ENCODE peak calls at places on chromosomes 3 and 15, in four cellular contexts. One of them, this sample, is unnamed.
A peak's percentile ranks its signal among the peaks of the same experiment; 100 is the strongest.

GRCh38 chr3:189824629-189825312 is 193.6 kb downstream of the TP63 start:
- DNase-seq in activated CD8-positive, alpha-beta memory T cell treated with anti-CD3 and anti-CD28 coated beads for 24 hours: no peak
- DNase-seq in EH: peak; percentile 79
- DNase-seq in stomach: no peak
- DNase-seq in this sample: no peak

GRCh38 chr3:169348981-169349942 is 314.2 kb downstream of the MECOM start:
- DNase-seq in activated CD8-positive, alpha-beta memory T cell treated with anti-CD3 and anti-CD28 coated beads for 24 hours: no peak
- DNase-seq in stomach: no peak
- DNase-seq in EH: no peak
- DNase-seq in this sample: no peak

GRCh38 chr3:53422954-53423708 is 71.3 kb upstream of the CACNA1D start:
- DNase-seq in stomach: no peak
- DNase-seq in EH: no peak
- DNase-seq in activated CD8-positive, alpha-beta memory T cell treated with anti-CD3 and anti-CD28 coated beads for 24 hours: no peak
- DNase-seq in this sample: no peak

GRCh38 chr3:99948467-99949089 is 130.9 kb downstream of the CMSS1 start:
- DNase-seq in activated CD8-positive, alpha-beta memory T cell treated with anti-CD3 and anti-CD28 coated beads for 24 hours: no peak
- DNase-seq in EH: no peak
- DNase-seq in stomach: no peak
- DNase-seq in this sample: no peak

GRCh38 chr15:67149859-67150824 is 84.7 kb downstream of the SMAD3 start:
- DNase-seq in EH: peak; percentile 100
- DNase-seq in stomach: peak; percentile 62
- DNase-seq in activated CD8-positive, alpha-beta memory T cell treated with anti-CD3 and anti-CD28 coated beads for 24 hours: peak; percentile 80
- DNase-seq in this sample: no peak

GRCh38 chr15:98728107-98728810 is 79.9 kb downstream of the IGF1R start:
- DNase-seq in stomach: no peak
- DNase-seq in EH: no peak
- DNase-seq in activated CD8-positive, alpha-beta memory T cell treated with anti-CD3 and anti-CD28 coated beads for 24 hours: no peak
- DNase-seq in this sample: no peak

GRCh38 chr3:51997935-51998596 is 2.4 kb upstream of the RPL29 start:
- DNase-seq in stomach: no peak
- DNase-seq in activated CD8-positive, alpha-beta memory T cell treated with anti-CD3 and anti-CD28 coated beads for 24 hours: no peak
- DNase-seq in EH: no peak
- DNase-seq in this sample: no peak

GRCh38 chr15:67107014-67107812 is 41.8 kb downstream of the SMAD3 start:
- DNase-seq in EH: peak; percentile 100
- DNase-seq in activated CD8-positive, alpha-beta memory T cell treated with anti-CD3 and anti-CD28 coated beads for 24 hours: no peak
- DNase-seq in stomach: peak; percentile 82
- DNase-seq in this sample: no peak

GRCh38 chr3:29373016-29373690 is 92.3 kb downstream of the RBMS3 start:
- DNase-seq in activated CD8-positive, alpha-beta memory T cell treated with anti-CD3 and anti-CD28 coated beads for 24 hours: no peak
- DNase-seq in EH: peak; percentile 85
- DNase-seq in stomach: no peak
- DNase-seq in this sample: no peak

GRCh38 chr15:55218068-55218467 is 21.3 kb upstream of the RSL24D1 start:
- DNase-seq in EH: no peak
- DNase-seq in activated CD8-positive, alpha-beta memory T cell treated with anti-CD3 and anti-CD28 coated beads for 24 hours: no peak
- DNase-seq in stomach: no peak
- DNase-seq in this sample: no peak

GRCh38 chr3:105354429-105354828 is 12.3 kb upstream of the ALCAM start:
- DNase-seq in activated CD8-positive, alpha-beta memory T cell treated with anti-CD3 and anti-CD28 coated beads for 24 hours: no peak
- DNase-seq in EH: peak; percentile 62
- DNase-seq in stomach: no peak
- DNase-seq in this sample: no peak

GRCh38 chr3:141370065-141370533 is 1.8 kb downstream of the ZBTB38 start:
- DNase-seq in activated CD8-positive, alpha-beta memory T cell treated with anti-CD3 and anti-CD28 coated beads for 24 hours: peak; percentile 66
- DNase-seq in stomach: peak; percentile 29
- DNase-seq in EH: peak; percentile 89
- DNase-seq in this sample: peak; percentile 50

GRCh38 chr3:136632625-136633081 is 119.5 kb downstream of the STAG1 start:
- DNase-seq in stomach: no peak
- DNase-seq in EH: peak; percentile 34
- DNase-seq in activated CD8-positive, alpha-beta memory T cell treated with anti-CD3 and anti-CD28 coated beads for 24 hours: no peak
- DNase-seq in this sample: no peak

GRCh38 chr3:114033721-114034120 is 22.6 kb downstream of the CCDC191 start:
- DNase-seq in EH: no peak
- DNase-seq in activated CD8-positive, alpha-beta memory T cell treated with anti-CD3 and anti-CD28 coated beads for 24 hours: no peak
- DNase-seq in stomach: no peak
- DNase-seq in this sample: no peak

GRCh38 chr3:125313060-125313635 is 62.0 kb downstream of the ZNF148 start:
- DNase-seq in EH: peak; percentile 69
- DNase-seq in stomach: no peak
- DNase-seq in activated CD8-positive, alpha-beta memory T cell treated with anti-CD3 and anti-CD28 coated beads for 24 hours: no peak
- DNase-seq in this sample: no peak

This sample was measured in GM19239.